ENCODE peak calls at places on chromosomes 11 and 22, in five cellular contexts. V is A549; J is neuronal stem cell; E is lower lobe of right lung; M is CD8-positive, alpha-beta memory T cell. W is an unnamed sample.

GRCh38 chr11:28383471-28383870 is 275.3 kb downstream of the METTL15 start:
- DNase-seq in J (no peak), M (no peak), E (no peak), V (no peak), W (no peak)

GRCh38 chr22:43862074-43862881 is at the start of gene SULT4A1:
- DNase-seq in V (no peak), M (no peak), J (peak; percentile 46), E (no peak), W (no peak)

GRCh38 chr11:30818721-30819120 is 232.6 kb upstream of the MPPED2 start:
- DNase-seq in J (no peak), V (no peak), E (no peak), M (no peak), W (no peak)

GRCh38 chr11:67287355-67288197 is 1.5 kb upstream of the ANKRD13D start:
- DNase-seq in E (peak; percentile 26), V (no peak), J (no peak), M (peak; percentile 60), W (peak; percentile 51)

GRCh38 chr11:103326070-103326794 is 217.0 kb downstream of the DYNC2H1 start:
- DNase-seq in V (peak; percentile 63), E (no peak), J (peak; percentile 73), M (peak; percentile 22), W (peak; percentile 60)

GRCh38 chr11:68840661-68841653 is 759 bp downstream of the CPT1A start:
- DNase-seq in V (peak; percentile 42), E (peak; percentile 77), M (peak; percentile 10), J (no peak), W (peak; percentile 79)

GRCh38 chr22:41932353-41932752 is 5.7 kb upstream of the TNFRSF13C start:
- DNase-seq in J (no peak), E (no peak), V (no peak), M (no peak), W (no peak)

GRCh38 chr11:58900479-58901420 is 38.5 kb upstream of the GLYATL1 start:
- DNase-seq in J (peak; percentile 92), E (peak; percentile 75), M (no peak), V (peak; percentile 85), W (peak; percentile 39)

GRCh38 chr11:9838961-9839360 is 175.1 kb downstream of the SWAP70 start:
- DNase-seq in M (no peak), J (no peak), V (no peak), E (no peak), W (no peak)

GRCh38 chr22:23258826-23259170 is 78.5 kb downstream of the BCR start:
- DNase-seq in J (no peak), E (no peak), V (no peak), M (no peak), W (no peak)

GRCh38 chr22:23124611-23125511 is 16.9 kb downstream of the RSPH14 start:
- DNase-seq in M (no peak), E (no peak), V (no peak), J (no peak), W (no peak)

GRCh38 chr11:1397862-1398505 is 8.2 kb downstream of the BRSK2 start:
- DNase-seq in M (no peak), J (no peak), E (no peak), V (no peak), W (peak; percentile 32)
- H3K4me3 ChIP-seq in M (no peak overlapping the region), J (no peak overlapping the region), E (no peak overlapping the region), V (no peak overlapping the region), W (no peak overlapping the region)

GRCh38 chr22:18111759-18112330 is 1.2 kb downstream of the TUBA8 start:
- DNase-seq in M (no peak), V (no peak), J (no peak), E (no peak), W (peak; percentile 84)
- H3K4me3 ChIP-seq in M (no peak overlapping the region), V (no peak overlapping the region), J (no peak overlapping the region), E (no peak overlapping the region), W (peak overlapping the region; percentile 51)

DNA sequence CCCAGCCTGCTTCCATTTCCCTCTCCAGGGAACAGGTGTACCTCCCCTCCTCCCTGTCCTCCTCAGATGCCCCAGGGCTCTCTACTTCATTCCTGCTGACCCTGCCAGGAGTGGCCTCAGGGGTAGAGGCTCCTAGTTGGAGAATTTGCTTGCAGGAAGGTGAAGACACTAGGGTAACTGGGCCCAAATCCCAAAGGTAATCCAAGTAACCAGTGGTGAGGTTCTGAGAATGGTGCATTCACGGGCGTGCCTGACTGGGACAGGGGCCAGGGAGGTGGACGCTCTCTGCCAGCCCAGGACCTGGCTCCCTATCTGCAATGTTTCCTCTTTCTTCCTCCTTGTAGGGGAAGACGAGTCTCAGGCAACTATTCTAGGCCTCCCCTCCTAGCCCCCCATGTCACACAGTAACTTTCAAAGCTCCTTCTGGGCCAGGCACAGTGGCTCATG is 2.9 kb downstream of the SLC35C1 start:
- DNase-seq in V (no peak), J (no peak), M (no peak), E (no peak), W (no peak)
- H3K4me3 ChIP-seq in V (no peak overlapping the region), J (no peak overlapping the region), M (no peak overlapping the region), E (no peak overlapping the region), W (no peak overlapping the region)

DNA sequence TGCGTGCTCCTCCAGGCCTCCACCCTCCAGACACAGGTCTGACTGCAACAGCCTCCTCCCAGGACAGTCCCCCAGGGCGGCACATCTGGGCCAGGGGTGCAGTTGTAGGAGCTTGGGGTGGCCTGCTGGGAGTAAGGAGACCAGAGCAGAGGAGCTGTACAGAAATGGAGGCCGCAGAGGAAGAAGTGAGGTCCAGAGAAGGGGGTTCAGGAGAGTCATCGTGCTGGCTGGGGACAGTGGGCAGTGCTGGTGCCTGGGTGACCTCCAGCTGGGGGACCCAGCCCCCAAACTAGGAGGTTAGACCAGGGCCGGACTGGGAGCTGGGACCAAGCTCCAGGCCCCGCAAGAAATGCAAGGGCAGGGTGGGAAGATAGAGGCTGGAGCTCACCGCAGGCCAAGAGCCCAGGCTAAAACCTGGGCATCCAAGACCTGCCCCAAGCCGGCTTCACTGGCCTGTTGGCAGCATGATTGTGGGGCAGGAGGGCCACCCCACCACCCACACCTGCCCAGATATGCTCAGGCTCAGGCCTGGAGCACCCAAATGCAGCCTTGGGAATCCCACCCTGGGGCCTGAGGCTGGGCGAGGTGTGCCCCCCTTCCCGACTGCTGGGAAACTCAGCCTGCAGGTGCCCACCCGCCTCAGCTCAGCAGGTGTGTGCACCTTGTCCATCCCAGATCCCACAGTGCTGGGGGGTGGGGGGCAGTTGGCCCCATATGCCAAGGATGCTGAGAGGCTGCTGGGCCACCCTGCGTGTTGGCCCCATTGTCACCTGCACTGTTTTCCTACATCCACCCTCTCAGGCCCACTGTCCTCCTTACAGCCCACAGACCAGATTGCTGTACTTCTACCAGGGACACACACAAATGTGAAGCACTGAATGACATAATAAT is 96.9 kb downstream of the MORC2 start:
- DNase-seq in E (peak; percentile 35), M (no peak), J (no peak), V (no peak), W (peak; percentile 16)
- H3K4me3 ChIP-seq in E (no peak overlapping the region), M (no peak overlapping the region), J (no peak overlapping the region), V (no peak overlapping the region), W (no peak overlapping the region)

GRCh38 chr11:1388763-1389102 is 1.0 kb upstream of the BRSK2 start:
- DNase-seq in M (no peak), E (no peak), J (no peak), V (no peak), W (no peak)
- H3K4me3 ChIP-seq in M (peak overlapping the region; percentile 64), E (peak overlapping the region; percentile 60), J (peak overlapping the region; percentile 82), V (peak overlapping the region; percentile 60), W (peak overlapping the region; percentile 34)

GRCh38 chr11:1337647-1338007 is 28.2 kb upstream of the TOLLIP start:
- DNase-seq in V (no peak), J (no peak), M (no peak), E (no peak), W (no peak)
- H3K4me3 ChIP-seq in V (no peak overlapping the region), J (no peak overlapping the region), M (no peak overlapping the region), E (no peak overlapping the region), W (no peak overlapping the region)

W was measured in right cardiac atrium.